ENCODE peak calls at places on chromosome 19, in six cellular contexts. X is SJSA1; E is AG04450; U is right lobe of liver; N is CD8-positive, alpha-beta T cell; R is left ventricle myocardium inferior. J is an unnamed sample.

GRCh38 chr19:335486-336066 is 9.0 kb downstream of the MIER2 start:
- DNase-seq in R (no peak), E (no peak), X (no peak), N (no peak), U (no peak), J (no peak)

GRCh38 chr19:2271516-2272103 is 10.4 kb downstream of the PEAK3 start:
- DNase-seq in E (no peak), X (no peak), R (no peak), U (no peak), N (no peak), J (no peak)

GRCh38 chr19:50639121-50640112 is at the start of gene SYT3:
- DNase-seq in U (no peak), E (no peak), N (peak; percentile 57), X (no peak), R (peak; percentile 36), J (no peak)

GRCh38 chr19:12544401-12544876 is 6.8 kb downstream of the ZNF564 start:
- DNase-seq in E (no peak), R (no peak), N (no peak), U (no peak), X (no peak), J (no peak)

GRCh38 chr19:49430678-49431329 is 5.6 kb downstream of the GFY start:
- DNase-seq in U (no peak), N (no peak), E (no peak), R (no peak), X (no peak), J (no peak)

GRCh38 chr19:53102701-53103140 is 501 bp downstream of the ZNF160 start:
- DNase-seq in X (no peak), R (peak; percentile 40), N (no peak), U (peak; percentile 40), E (no peak), J (no peak)

GRCh38 chr19:29372461-29372860 is 153.3 kb upstream of the VSTM2B start:
- DNase-seq in R (no peak), N (peak; percentile 19), U (no peak), E (no peak), X (no peak), J (no peak)

GRCh38 chr19:35768082-35768421 is 7.3 kb upstream of the ARHGAP33 start:
- DNase-seq in E (no peak), X (no peak), N (no peak), R (no peak), U (peak; percentile 14), J (no peak)

GRCh38 chr19:17950310-17951150 is 16.4 kb upstream of the KCNN1 start:
- DNase-seq in E (no peak), R (peak; percentile 16), U (no peak), X (no peak), N (peak; percentile 51), J (no peak)

GRCh38 chr19:11460207-11460606 is 20.6 kb downstream of the ELAVL3 start:
- DNase-seq in U (no peak), N (no peak), R (no peak), E (no peak), X (no peak), J (no peak)

GRCh38 chr19:307111-307531 is 15.9 kb upstream of the PLPP2 start:
- DNase-seq in R (no peak), X (no peak), N (no peak), E (no peak), U (no peak), J (no peak)

GRCh38 chr19:19597809-19598306 is 20.6 kb downstream of the PBX4 start:
- DNase-seq in E (no peak), R (no peak), U (no peak), X (no peak), N (peak; percentile 62), J (no peak)

GRCh38 chr19:41944336-41944735 is 14.8 kb downstream of the RABAC1 start:
- DNase-seq in X (no peak), R (no peak), U (no peak), N (no peak), E (no peak), J (no peak)

GRCh38 chr19:38417544-38418506 is 8.2 kb downstream of the RASGRP4 start:
- DNase-seq in E (no peak), X (no peak), N (peak; percentile 66), U (peak; percentile 68), R (peak; percentile 65), J (no peak)

GRCh38 chr19:918152-918437 is 962 bp downstream of the KISS1R start:
- DNase-seq in N (no peak), U (no peak), R (no peak), E (no peak), X (no peak), J (no peak)

GRCh38 chr19:16649734-16650133 is 10.2 kb downstream of the SMIM7 start:
- DNase-seq in X (no peak), N (no peak), R (no peak), U (no peak), E (no peak), J (no peak)

GRCh38 chr19:15551183-15552004 is 43.1 kb downstream of the CYP4F22 start:
- DNase-seq in U (peak; percentile 26), R (no peak), X (no peak), N (peak; percentile 88), E (no peak), J (no peak)

GRCh38 chr19:2476451-2477140 is 669 bp downstream of the GADD45B start:
- DNase-seq in N (peak; percentile 78), X (peak; percentile 77), U (peak; percentile 67), E (no peak), R (peak; percentile 49), J (no peak)

GRCh38 chr19:47280183-47280797 is 5.6 kb downstream of the INAFM1 start:
- DNase-seq in U (no peak), R (no peak), X (no peak), E (no peak), N (no peak), J (no peak)

GRCh38 chr19:3275583-3276340 is 51.3 kb downstream of the CELF5 start:
- DNase-seq in R (peak; percentile 32), U (peak; percentile 79), N (peak; percentile 94), E (peak; percentile 11), X (peak; percentile 77), J (no peak)

GRCh38 chr19:39157275-39157996 is 31.9 kb downstream of the PAK4 start:
- DNase-seq in N (no peak), R (no peak), X (no peak), U (no peak), E (no peak), J (no peak)

GRCh38 chr19:38766276-38767047 is 6.9 kb downstream of the LGALS7 start:
- DNase-seq in E (no peak), U (no peak), R (no peak), N (no peak), X (no peak), J (no peak)

GRCh38 chr19:18456279-18456678 is 18.3 kb upstream of the ISYNA1 start:
- DNase-seq in X (no peak), R (no peak), N (no peak), E (no peak), U (no peak), J (no peak)

GRCh38 chr19:49758292-49758691 is 4.8 kb downstream of the TSKS start:
- DNase-seq in U (no peak), X (peak; percentile 27), R (no peak), N (no peak), E (peak; percentile 26), J (no peak)

GRCh38 chr19:10036601-10037071 is 23.4 kb downstream of the RDH8 start:
- DNase-seq in E (no peak), R (no peak), N (no peak), X (no peak), U (peak; percentile 78), J (no peak)

GRCh38 chr19:57099199-57099661 is 20.6 kb upstream of the USP29 start:
- DNase-seq in E (no peak), N (peak; percentile 53), U (peak; percentile 51), R (peak; percentile 72), X (no peak), J (peak; percentile 8)

GRCh38 chr19:39941615-39942507 is 7.4 kb upstream of the FCGBP start:
- DNase-seq in R (no peak), N (peak; percentile 66), X (no peak), U (no peak), E (no peak), J (no peak)

GRCh38 chr19:756232-756631 is 5.3 kb downstream of the MISP start:
- DNase-seq in U (no peak), R (no peak), X (no peak), N (no peak), E (no peak), J (peak; percentile 81)

GRCh38 chr19:52248256-52248655 is 21.1 kb upstream of the ZNF766 start:
- DNase-seq in R (peak; percentile 43), E (no peak), N (peak; percentile 68), U (peak; percentile 43), X (no peak), J (no peak)

GRCh38 chr19:17515408-17516149 is 4.1 kb downstream of the PGLS start:
- DNase-seq in R (no peak), E (no peak), X (no peak), N (no peak), U (no peak), J (no peak)

GRCh38 chr19:41403181-41403970 is 5.8 kb downstream of the BCKDHA start:
- DNase-seq in N (no peak), R (no peak), E (no peak), U (peak; percentile 27), X (no peak), J (no peak)

GRCh38 chr19:13717194-13717643 is 47.1 kb upstream of the MRI1 start:
- DNase-seq in N (no peak), R (no peak), E (peak; percentile 24), X (no peak), U (no peak), J (no peak)

GRCh38 chr19:2575734-2576481 is 100.0 kb downstream of the GADD45B start:
- DNase-seq in E (peak; percentile 45), N (no peak), U (peak; percentile 87), X (peak; percentile 88), R (peak; percentile 90), J (no peak)

GRCh38 chr19:54691582-54692293 is 29.0 kb downstream of the LILRB4 start:
- DNase-seq in U (no peak), X (no peak), N (no peak), E (no peak), R (no peak), J (no peak)
- H3K27ac ChIP-seq in U (no peak overlapping the region), X (no peak overlapping the region), N (no peak overlapping the region), E (no peak overlapping the region), R (no peak overlapping the region), J (no peak overlapping the region)

GRCh38 chr19:43575156-43575950 is at the start of the genes PINLYP and XRCC1:
- DNase-seq in X (peak; percentile 96), N (peak; percentile 94), R (peak; percentile 97), U (peak; percentile 98), E (peak; percentile 94), J (peak; percentile 91)
- H3K27ac ChIP-seq in X (peak within 1 kb of the TSS; percentile 79), N (peak within 1 kb of the TSS; percentile 97), R (peak within 1 kb of the TSS; percentile 80), U (peak within 1 kb of the TSS; percentile 66), E (peak within 1 kb of the TSS; percentile 61), J (peak within 1 kb of the TSS; percentile 53)

GRCh38 chr19:31825134-31826094 is 476.2 kb upstream of the TSHZ3 start:
- DNase-seq in X (no peak), N (no peak), E (no peak), R (no peak), U (no peak), J (no peak)
- H3K27ac ChIP-seq in X (no peak overlapping the region), N (no peak overlapping the region), E (no peak overlapping the region), R (no peak overlapping the region), U (no peak overlapping the region), J (no peak overlapping the region)

DNA sequence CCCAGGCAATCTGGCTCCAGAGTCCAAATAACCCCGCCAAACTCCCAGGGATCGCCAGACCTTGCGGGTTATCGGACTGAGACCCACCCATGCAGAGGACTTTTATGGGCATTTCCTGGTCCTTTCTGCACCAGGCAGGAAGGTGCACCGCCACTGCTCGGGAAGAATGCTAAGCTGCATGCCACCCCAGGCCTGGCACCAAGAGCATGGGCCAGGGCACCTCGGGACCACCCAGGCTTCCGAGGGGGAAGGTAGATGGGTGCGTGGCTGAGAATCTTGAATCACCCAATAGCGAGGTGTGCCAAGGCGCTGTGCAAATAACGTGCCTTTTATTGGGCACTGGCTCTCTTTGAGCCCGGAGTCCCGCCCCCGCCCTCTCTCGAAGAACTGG is 422 bp upstream of the ZNF575 start:
- DNase-seq in U (peak; percentile 63), X (no peak), E (no peak), R (no peak), N (no peak), J (no peak)
- H3K27ac ChIP-seq in U (peak overlapping the region; percentile 76), X (peak overlapping the region; percentile 33), E (peak overlapping the region; percentile 73), R (peak overlapping the region; percentile 96), N (peak overlapping the region; percentile 55), J (peak overlapping the region; percentile 74)

J was measured in epithelial cell of prostate.